ENCODE peak calls at places on chromosomes 3 and 15, in ten cellular contexts. D, T, A, E, B, F, V, Q, S and C are unnamed samples.

GRCh38 chr3:149657796-149658443 is at the start of gene WWTR1:
- DNase-seq in Q (peak; percentile 92), E (peak; percentile 92), A (no peak), D (peak; percentile 90), T (peak; percentile 93), S (peak; percentile 5), B (peak; percentile 93), V (peak; percentile 45), F (peak; percentile 97), C (peak; percentile 87)

GRCh38 chr15:50685191-50685975 is 1.2 kb downstream of the TRPM7 start:
- DNase-seq in D (no peak), Q (no peak), E (no peak), F (peak; percentile 25), S (no peak), A (no peak), B (no peak), V (no peak), T (no peak), C (no peak)

GRCh38 chr3:122003596-122003995 is 18.5 kb downstream of the ILDR1 start:
- DNase-seq in B (no peak), S (no peak), F (no peak), E (no peak), V (no peak), T (no peak), Q (no peak), A (no peak), D (no peak), C (no peak)

GRCh38 chr15:70910958-70911357 is 18.3 kb downstream of the LRRC49 start:
- DNase-seq in T (no peak), S (no peak), B (no peak), E (no peak), V (no peak), A (no peak), F (no peak), D (no peak), Q (no peak), C (no peak)

GRCh38 chr3:36319683-36320082 is 60.6 kb upstream of the STAC start:
- DNase-seq in F (no peak), A (no peak), Q (no peak), B (no peak), D (no peak), T (no peak), E (peak; percentile 24), V (no peak), S (no peak), C (no peak)

GRCh38 chr3:76024640-76025039 is 239.3 kb upstream of the ZNF717 start:
- DNase-seq in Q (no peak), D (no peak), B (no peak), S (no peak), V (no peak), A (no peak), E (peak; percentile 36), T (no peak), F (peak; percentile 6), C (no peak)

GRCh38 chr3:64501298-64501906 is 186.4 kb downstream of the ADAMTS9 start:
- DNase-seq in B (peak; percentile 14), V (no peak), D (no peak), A (no peak), F (no peak), S (no peak), T (no peak), Q (no peak), E (peak; percentile 15), C (no peak)

GRCh38 chr3:19506171-19506570 is 357.9 kb downstream of the KCNH8 start:
- DNase-seq in E (no peak), F (no peak), A (no peak), S (no peak), D (no peak), V (no peak), T (no peak), B (no peak), Q (no peak), C (no peak)

GRCh38 chr3:119294402-119294888 is 262 bp downstream of the ARHGAP31 start:
- DNase-seq in V (peak; percentile 27), A (peak; percentile 64), E (peak; percentile 51), D (no peak), T (no peak), F (no peak), B (no peak), Q (peak; percentile 71), S (peak; percentile 66), C (no peak)

GRCh38 chr3:153038779-153039178 is 123.2 kb upstream of the RAP2B start:
- DNase-seq in D (no peak), V (no peak), F (no peak), E (no peak), S (no peak), Q (no peak), T (no peak), B (no peak), A (no peak), C (no peak)

GRCh38 chr3:81910244-81910852 is 148.9 kb upstream of the GBE1 start:
- DNase-seq in V (no peak), T (no peak), B (peak; percentile 8), S (peak; percentile 5), D (peak; percentile 3), Q (no peak), E (peak; percentile 69), A (no peak), F (peak; percentile 53), C (no peak)

GRCh38 chr15:25406846-25407245 is 32.0 kb downstream of the UBE3A start:
- DNase-seq in T (no peak), D (no peak), F (no peak), E (no peak), B (no peak), S (no peak), Q (no peak), A (no peak), V (no peak), C (no peak)

GRCh38 chr3:140529096-140529495 is 148.8 kb upstream of the TRIM42 start:
- DNase-seq in B (peak; percentile 88), T (no peak), F (no peak), E (no peak), S (no peak), Q (no peak), V (no peak), A (no peak), D (peak; percentile 92), C (peak; percentile 84)

GRCh38 chr3:60826511-60826910 is 424.7 kb downstream of the FHIT start:
- DNase-seq in E (no peak), S (no peak), V (no peak), T (no peak), F (no peak), Q (no peak), D (no peak), A (no peak), B (no peak), C (no peak)

GRCh38 chr3:60829058-60829457 is 422.2 kb downstream of the FHIT start:
- DNase-seq in S (no peak), D (no peak), E (no peak), A (no peak), F (no peak), B (no peak), V (no peak), Q (no peak), T (no peak), C (no peak)

DNA sequence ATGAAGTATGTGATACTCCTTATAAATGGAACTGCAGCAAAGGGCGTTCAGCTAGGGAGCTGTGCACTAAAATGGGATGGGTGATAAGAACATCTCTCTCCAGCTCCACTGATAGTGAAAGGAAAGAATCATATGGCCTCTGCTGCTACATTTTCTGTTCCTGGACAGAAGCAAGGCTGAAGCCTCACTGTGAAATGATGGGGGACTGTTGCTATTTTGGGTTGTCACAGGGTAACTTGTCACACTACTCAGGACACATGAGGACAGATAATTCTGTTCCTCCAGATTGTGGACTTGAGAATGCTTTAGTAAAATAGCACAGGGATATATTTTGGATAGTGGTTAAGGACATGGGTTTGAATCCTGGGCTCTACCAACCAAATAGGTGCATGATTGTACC is 423.6 kb downstream of the FHIT start:
- DNase-seq in F (no peak), Q (no peak), D (no peak), A (no peak), V (no peak), B (no peak), T (no peak), E (no peak), S (no peak), C (no peak)
- H3K4me3 ChIP-seq in F (no peak overlapping the region), Q (no peak overlapping the region), D (no peak overlapping the region), A (no peak overlapping the region), V (no peak overlapping the region), B (no peak overlapping the region), T (no peak overlapping the region), E (no peak overlapping the region), S (no peak overlapping the region), C (no peak overlapping the region)

DNA sequence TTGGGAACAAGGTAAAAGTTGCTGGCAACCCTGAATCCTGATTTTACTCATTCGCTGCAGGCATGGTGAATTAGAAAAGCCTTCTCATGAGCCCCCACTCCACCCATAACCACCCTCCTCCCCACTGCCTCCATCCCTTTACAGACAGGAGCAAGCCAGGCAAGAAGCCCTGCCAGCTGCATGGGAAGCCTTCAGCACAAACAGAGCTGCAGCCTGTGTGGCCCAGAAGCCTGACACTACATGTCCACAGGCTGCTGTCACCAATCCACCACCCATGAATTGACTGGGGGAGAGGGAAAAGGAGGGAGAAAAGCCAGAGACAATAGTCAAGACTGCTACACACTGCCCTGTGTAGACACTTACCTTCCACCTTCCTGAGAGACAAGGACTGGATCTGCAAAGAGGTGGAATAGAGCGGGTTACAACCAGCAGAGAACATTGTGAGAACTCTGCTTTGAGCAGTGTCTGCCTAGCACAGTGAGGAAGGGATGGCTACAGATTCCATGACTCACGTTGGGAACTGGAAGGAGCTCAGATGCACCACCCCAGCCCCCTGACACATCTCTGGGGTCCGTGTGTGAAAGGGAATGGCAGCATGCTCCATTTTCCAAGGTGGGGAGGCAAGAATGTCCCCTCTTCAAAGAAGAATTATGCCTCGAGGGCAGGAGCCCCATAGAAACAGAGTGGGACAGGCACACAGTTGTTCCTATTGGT is 33.9 kb downstream of the DZIP1L start:
- DNase-seq in B (peak; percentile 71), V (no peak), S (no peak), T (no peak), Q (no peak), F (no peak), A (no peak), D (peak; percentile 51), E (no peak), C (peak; percentile 44)
- H3K4me3 ChIP-seq in B (peak overlapping the region; percentile 24), V (no peak overlapping the region), S (no peak overlapping the region), T (no peak overlapping the region), Q (no peak overlapping the region), F (no peak overlapping the region), A (no peak overlapping the region), D (peak overlapping the region; percentile 1), E (no peak overlapping the region), C (no peak overlapping the region)

DNA sequence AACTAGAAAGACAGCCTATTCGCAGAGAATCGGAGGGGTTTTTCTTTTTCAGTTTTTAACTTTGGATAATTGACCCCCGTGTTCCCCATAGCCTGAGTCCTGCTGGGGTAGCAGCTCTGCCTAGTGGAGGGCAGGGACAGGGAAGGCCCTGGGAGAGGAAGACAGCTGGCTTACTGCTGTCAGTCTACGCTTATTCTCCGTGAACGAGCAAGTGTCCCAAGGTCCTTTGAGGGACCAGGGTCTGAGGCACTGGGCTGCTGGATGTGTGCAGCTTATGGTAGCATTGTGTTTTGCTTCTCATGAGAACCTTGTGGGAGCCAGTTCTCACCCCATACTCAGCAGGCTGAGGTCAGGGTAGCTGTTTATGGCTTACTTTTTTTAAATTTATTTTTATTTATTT is 3.0 kb downstream of the LIMD1 start:
- DNase-seq in S (no peak), A (no peak), V (no peak), T (no peak), B (no peak), D (no peak), Q (no peak), F (no peak), E (no peak), C (no peak)
- H3K4me3 ChIP-seq in S (peak overlapping the region; percentile 9), A (peak overlapping the region; percentile 51), V (no peak overlapping the region), T (peak overlapping the region; percentile 75), B (peak overlapping the region; percentile 34), D (peak overlapping the region; percentile 12), Q (peak overlapping the region; percentile 92), F (no peak overlapping the region), E (no peak overlapping the region), C (peak overlapping the region; percentile 65)

GRCh38 chr3:108509263-108509662 is 1.1 kb downstream of the MYH15 start:
- DNase-seq in B (no peak), E (no peak), S (no peak), T (no peak), Q (no peak), V (no peak), F (no peak), A (no peak), D (no peak), C (no peak)
- H3K4me3 ChIP-seq in B (no peak overlapping the region), E (no peak overlapping the region), S (no peak overlapping the region), T (no peak overlapping the region), Q (no peak overlapping the region), V (no peak overlapping the region), F (no peak overlapping the region), A (no peak overlapping the region), D (no peak overlapping the region), C (no peak overlapping the region)